ENCODE peak calls at places on chromosomes 5 and 9, in six cellular contexts. T is H54, I is EL, G is psoas muscle, L is HepG2, S is activated T-cell treated with anti-CD3 and anti-CD28 coated beads for 1 hour. X is an unnamed sample.

GRCh38 chr9:84781431-84781830 is 111.9 kb downstream of the NTRK2 start:
- DNase-seq in T (no peak), I (peak), G (no peak), L (peak), S (no peak), X (peak)

GRCh38 chr9:133759946-133760345 is 21.8 kb upstream of the SARDH start:
- DNase-seq in T (no peak), I (no peak), G (no peak), L (no peak), S (no peak), X (no peak)

GRCh38 chr9:36488322-36488838 is 84.3 kb upstream of the MELK start:
- DNase-seq in T (no peak), I (no peak), G (no peak), L (no peak), S (no peak), X (no peak)

GRCh38 chr5:131355972-131356528 is 92.2 kb downstream of the CDC42SE2 start:
- DNase-seq in T (no peak), I (peak), G (no peak), L (no peak), S (no peak), X (no peak)

GRCh38 chr5:31029925-31030324 is 163.6 kb upstream of the CDH6 start:
- DNase-seq in T (no peak), I (no peak), G (no peak), L (no peak), S (no peak), X (no peak)

GRCh38 chr5:113617191-113617796 is 103.8 kb downstream of the YTHDC2 start:
- DNase-seq in T (no peak), I (no peak), G (no peak), L (no peak), S (no peak), X (no peak)

GRCh38 chr9:84860423-84861115 is 191.0 kb downstream of the NTRK2 start:
- DNase-seq in T (no peak), I (no peak), G (no peak), L (no peak), S (no peak), X (no peak)

GRCh38 chr9:127311239-127311741 is 46.7 kb downstream of the GARNL3 start:
- DNase-seq in T (peak), I (peak), G (no peak), L (peak), S (no peak), X (peak)

GRCh38 chr5:81534481-81534840 is 140.5 kb upstream of the ACOT12 start:
- DNase-seq in T (no peak), I (no peak), G (no peak), L (no peak), S (no peak), X (no peak)

GRCh38 chr9:81848472-81848871 is 79.8 kb upstream of the SPATA31D4 start:
- DNase-seq in T (no peak), I (peak), G (no peak), L (peak), S (no peak), X (peak)

GRCh38 chr9:1267141-1267570 is 217.0 kb downstream of the DMRT2 start:
- DNase-seq in T (no peak), I (no peak), G (no peak), L (no peak), S (no peak), X (no peak)